ENCODE peak calls at places on chromosomes 3 and 15, in eight cellular contexts. P, X, T, Q, B, E, K and F are unnamed samples.

GRCh38 chr15:29472901-29473423 is 203.3 kb upstream of the NSMCE3 start:
- DNase-seq in Q (no peak), X (no peak), K (no peak), B (no peak), P (no peak), E (no peak), T (no peak), F (no peak)

GRCh38 chr3:119239421-119239820 is 1.3 kb downstream of the B4GALT4 start:
- DNase-seq in E (no peak), P (no peak), K (no peak), B (no peak), T (no peak), Q (no peak), X (no peak), F (peak; percentile 23)

GRCh38 chr3:171428321-171428787 is 31.9 kb downstream of the TNIK start:
- DNase-seq in Q (no peak), K (no peak), X (no peak), T (no peak), E (no peak), B (no peak), P (no peak), F (peak; percentile 78)

GRCh38 chr3:119635719-119636118 is 24.7 kb downstream of the POPDC2 start:
- DNase-seq in B (no peak), T (no peak), E (no peak), Q (no peak), K (no peak), X (no peak), P (no peak), F (no peak)

GRCh38 chr3:52843116-52843865 is 8.5 kb upstream of the MUSTN1 start:
- DNase-seq in Q (no peak), E (no peak), X (no peak), P (no peak), T (no peak), K (no peak), B (no peak), F (no peak)

GRCh38 chr3:99969133-99969532 is 145.2 kb downstream of the FILIP1L start:
- DNase-seq in Q (no peak), T (no peak), B (no peak), K (no peak), P (no peak), E (no peak), X (no peak), F (peak; percentile 43)

GRCh38 chr3:152390647-152391046 is 121.9 kb downstream of the MBNL1 start:
- DNase-seq in P (no peak), X (no peak), T (no peak), E (no peak), Q (no peak), K (no peak), B (no peak), F (no peak)

GRCh38 chr3:156449712-156450574 is 105.0 kb downstream of the SSR3 start:
- DNase-seq in B (no peak), Q (peak; percentile 32), K (no peak), X (peak; percentile 30), P (no peak), E (peak; percentile 54), T (no peak), F (peak; percentile 42)

GRCh38 chr3:18100126-18100525 is 325.0 kb downstream of the SATB1 start:
- DNase-seq in Q (no peak), B (no peak), X (peak; percentile 4), P (no peak), K (no peak), E (no peak), T (no peak), F (no peak)

GRCh38 chr15:82262422-82263026 is at the start of the genes EFL1 and SAXO2:
- DNase-seq in X (peak; percentile 80), B (peak; percentile 54), K (peak; percentile 77), P (peak; percentile 89), Q (peak; percentile 87), T (peak; percentile 91), E (peak; percentile 97), F (peak; percentile 93)

GRCh38 chr3:55515550-55516246 is 28.6 kb upstream of the WNT5A start:
- DNase-seq in E (no peak), T (no peak), K (no peak), P (no peak), Q (no peak), X (no peak), B (no peak), F (no peak)

GRCh38 chr3:105322570-105323273 is 44.0 kb upstream of the ALCAM start:
- DNase-seq in X (peak; percentile 18), Q (no peak), P (no peak), T (no peak), B (no peak), K (no peak), E (no peak), F (no peak)

GRCh38 chr3:12999147-13000140 is 73.8 kb downstream of the IQSEC1 start:
- DNase-seq in Q (no peak), X (no peak), P (peak; percentile 23), B (no peak), K (no peak), T (peak; percentile 85), E (peak; percentile 67), F (peak; percentile 97)
- TF ChIP-seq POLR2A in Q (no peak), X (no peak), P (no peak), B (no peak), K (no peak), T (no peak), E (no peak), F (no peak)

GRCh38 chr15:40380636-40381035 is 1.9 kb upstream of the KNSTRN start:
- DNase-seq in P (no peak), X (no peak), T (no peak), Q (no peak), B (no peak), E (no peak), K (no peak), F (no peak)

GRCh38 chr15:40381818-40382529 is 547 bp upstream of the KNSTRN start:
- DNase-seq in T (no peak), B (no peak), K (no peak), X (no peak), E (no peak), Q (no peak), P (no peak), F (no peak)

GRCh38 chr15:40379853-40380252 is 2.7 kb upstream of the KNSTRN start:
- DNase-seq in T (peak; percentile 62), P (no peak), K (no peak), Q (peak; percentile 77), X (peak; percentile 99), E (peak; percentile 87), B (no peak), F (no peak)

GRCh38 chr15:40379374-40379773 is 3.1 kb upstream of the KNSTRN start:
- DNase-seq in B (no peak), T (no peak), X (no peak), E (no peak), K (no peak), Q (no peak), P (no peak), F (no peak)

DNA sequence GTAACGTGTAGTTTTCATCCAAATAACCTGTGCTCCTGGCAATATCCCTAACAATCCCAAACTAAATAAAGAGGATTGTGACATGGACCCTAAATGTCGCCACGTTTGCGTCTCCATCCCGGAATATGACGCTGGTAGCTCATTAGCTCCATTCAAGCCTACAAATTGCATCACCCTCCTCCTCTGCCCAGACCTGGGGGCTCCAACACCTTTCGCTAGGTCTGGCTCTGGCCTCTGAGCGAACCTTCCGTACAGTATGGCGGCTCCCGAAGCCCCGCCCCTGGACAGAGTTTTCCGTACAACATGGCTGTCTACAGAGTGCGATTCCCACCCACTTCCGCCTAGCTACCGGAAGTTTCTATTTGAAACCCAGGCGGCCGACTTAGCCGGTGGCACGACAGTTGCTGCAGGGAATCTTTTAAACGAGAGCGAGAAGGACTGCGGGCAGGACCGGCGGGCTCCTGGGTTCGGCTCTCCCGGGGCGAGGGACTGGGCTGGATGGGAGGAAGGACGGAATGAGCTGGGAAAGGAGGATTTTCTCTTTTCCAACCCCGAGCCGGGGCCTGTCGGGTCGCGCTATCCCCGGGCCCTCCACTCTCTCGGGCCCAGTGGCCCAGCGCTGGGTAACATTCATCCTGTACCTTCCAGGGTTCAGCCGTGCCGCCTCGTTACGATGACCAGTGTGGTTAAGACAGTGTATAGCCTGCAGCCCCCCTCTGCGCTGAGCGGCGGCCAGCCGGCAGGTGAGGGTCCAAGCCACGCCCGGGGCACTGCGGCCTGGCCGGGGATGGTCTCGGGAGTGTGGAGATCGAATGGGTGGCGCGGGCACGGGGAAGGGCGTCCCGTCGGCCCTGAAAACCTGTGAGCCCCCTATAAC is at the start of gene KNSTRN:
- DNase-seq in K (peak; percentile 87), E (peak; percentile 97), Q (peak; percentile 91), X (peak; percentile 93), P (peak; percentile 90), T (peak; percentile 94), B (peak; percentile 93), F (peak; percentile 93)
- TF ChIP-seq POLR2A in K (peak; percentile 75), E (no peak), Q (peak; percentile 27), X (peak; percentile 62), P (no peak), T (no peak), B (no peak), F (peak; percentile 68)

GRCh38 chr15:48330855-48331795 is at the start of gene DUT:
- DNase-seq in E (peak; percentile 92), Q (peak; percentile 76), B (no peak), T (peak; percentile 84), X (peak; percentile 74), K (peak; percentile 59), P (peak; percentile 89), F (peak; percentile 87)
- TF ChIP-seq POLR2A in E (no peak), Q (peak; percentile 93), B (no peak), T (no peak), X (peak; percentile 70), K (peak; percentile 85), P (peak; percentile 82), F (peak; percentile 74)

GRCh38 chr15:31159837-31160236 is 58.3 kb upstream of the TRPM1 start:
- DNase-seq in E (no peak), K (no peak), P (no peak), X (no peak), T (no peak), Q (no peak), B (no peak), F (no peak)

GRCh38 chr15:31160740-31161495 is 59.4 kb upstream of the TRPM1 start:
- DNase-seq in X (no peak), B (no peak), Q (no peak), E (no peak), K (no peak), T (no peak), P (no peak), F (no peak)

GRCh38 chr15:31160297-31160696 is 58.8 kb upstream of the TRPM1 start:
- DNase-seq in E (no peak), X (no peak), B (no peak), P (no peak), K (no peak), Q (no peak), T (no peak), F (no peak)

GRCh38 chr15:31157644-31158069 is 56.1 kb upstream of the TRPM1 start:
- DNase-seq in T (peak; percentile 57), B (no peak), K (no peak), Q (peak; percentile 40), X (no peak), P (no peak), E (peak; percentile 64), F (no peak)

GRCh38 chr15:31158858-31159569 is 57.5 kb upstream of the TRPM1 start:
- DNase-seq in K (no peak), B (no peak), Q (no peak), T (peak; percentile 88), P (no peak), X (no peak), E (peak; percentile 43), F (no peak)
- TF ChIP-seq POLR2A in K (no peak), B (no peak), Q (no peak), T (no peak), P (no peak), X (no peak), E (no peak), F (no peak)

GRCh38 chr3:13332740-13333139 is 87.4 kb downstream of the NUP210 start:
- DNase-seq in Q (no peak), E (no peak), T (peak; percentile 43), P (no peak), K (no peak), X (no peak), B (no peak), F (no peak)
- TF ChIP-seq POLR2A in Q (no peak), E (no peak), T (no peak), P (no peak), K (peak; percentile 10), X (no peak), B (no peak), F (no peak)